ENCODE peak calls at places on chromosomes 7 and 10, in six cellular contexts. One of them, this sample, is unnamed.

GRCh38 chr10:324593-324992 is 189.3 kb downstream of the ZMYND11 start:
- DNase-seq in HuH-7.5: no peak
- DNase-seq in kidney epithelial cell: no peak
- DNase-seq in OCI-LY7: no peak
- DNase-seq in T-helper 1 cell: no peak
- DNase-seq in activated T-helper 1 cell treated with anti-CD3 and anti-CD28 coated beads, Interleukin-12 subunit alpha, Interleukin-12 subunit beta, Interleukin-2, Interleukin-4 antibody, amounts not matched to agents 30 ng/mL and 10 ng/mL and 1 ng/mL, durations not matched to agents 14 hours and 24 hours and 36 hours: no peak
- DNase-seq in this sample: no peak

GRCh38 chr7:147879116-147879750 is 711.3 kb upstream of the C7orf33 start:
- DNase-seq in kidney epithelial cell: no peak
- DNase-seq in OCI-LY7: no peak
- DNase-seq in activated T-helper 1 cell treated with anti-CD3 and anti-CD28 coated beads, Interleukin-12 subunit alpha, Interleukin-12 subunit beta, Interleukin-2, Interleukin-4 antibody, amounts not matched to agents 30 ng/mL and 10 ng/mL and 1 ng/mL, durations not matched to agents 14 hours and 24 hours and 36 hours: no peak
- DNase-seq in T-helper 1 cell: no peak
- DNase-seq in HuH-7.5: no peak
- DNase-seq in this sample: no peak

GRCh38 chr7:4832711-4833110 is 29.1 kb downstream of the PAPOLB start:
- DNase-seq in activated T-helper 1 cell treated with anti-CD3 and anti-CD28 coated beads, Interleukin-12 subunit alpha, Interleukin-12 subunit beta, Interleukin-2, Interleukin-4 antibody, amounts not matched to agents 30 ng/mL and 10 ng/mL and 1 ng/mL, durations not matched to agents 14 hours and 24 hours and 36 hours: no peak
- DNase-seq in kidney epithelial cell: no peak
- DNase-seq in HuH-7.5: no peak
- DNase-seq in OCI-LY7: no peak
- DNase-seq in T-helper 1 cell: no peak
- DNase-seq in this sample: no peak

GRCh38 chr7:116330961-116331360 is 120.6 kb downstream of the TES start:
- DNase-seq in HuH-7.5: no peak
- DNase-seq in activated T-helper 1 cell treated with anti-CD3 and anti-CD28 coated beads, Interleukin-12 subunit alpha, Interleukin-12 subunit beta, Interleukin-2, Interleukin-4 antibody, amounts not matched to agents 30 ng/mL and 10 ng/mL and 1 ng/mL, durations not matched to agents 14 hours and 24 hours and 36 hours: no peak
- DNase-seq in kidney epithelial cell: no peak
- DNase-seq in T-helper 1 cell: no peak
- DNase-seq in OCI-LY7: no peak
- DNase-seq in this sample: no peak

GRCh38 chr10:86066696-86067095 is 299.9 kb downstream of the GRID1 start:
- DNase-seq in HuH-7.5: no peak
- DNase-seq in T-helper 1 cell: no peak
- DNase-seq in activated T-helper 1 cell treated with anti-CD3 and anti-CD28 coated beads, Interleukin-12 subunit alpha, Interleukin-12 subunit beta, Interleukin-2, Interleukin-4 antibody, amounts not matched to agents 30 ng/mL and 10 ng/mL and 1 ng/mL, durations not matched to agents 14 hours and 24 hours and 36 hours: no peak
- DNase-seq in OCI-LY7: no peak
- DNase-seq in kidney epithelial cell: no peak
- DNase-seq in this sample: no peak

GRCh38 chr10:52357986-52358385 is 43.9 kb downstream of the DKK1 start:
- DNase-seq in HuH-7.5: no peak
- DNase-seq in kidney epithelial cell: no peak
- DNase-seq in OCI-LY7: no peak
- DNase-seq in T-helper 1 cell: no peak
- DNase-seq in activated T-helper 1 cell treated with anti-CD3 and anti-CD28 coated beads, Interleukin-12 subunit alpha, Interleukin-12 subunit beta, Interleukin-2, Interleukin-4 antibody, amounts not matched to agents 30 ng/mL and 10 ng/mL and 1 ng/mL, durations not matched to agents 14 hours and 24 hours and 36 hours: no peak
- DNase-seq in this sample: no peak

GRCh38 chr10:112429654-112430230 is 17.0 kb downstream of the ZDHHC6 start:
- DNase-seq in activated T-helper 1 cell treated with anti-CD3 and anti-CD28 coated beads, Interleukin-12 subunit alpha, Interleukin-12 subunit beta, Interleukin-2, Interleukin-4 antibody, amounts not matched to agents 30 ng/mL and 10 ng/mL and 1 ng/mL, durations not matched to agents 14 hours and 24 hours and 36 hours: no peak
- DNase-seq in T-helper 1 cell: no peak
- DNase-seq in OCI-LY7: no peak
- DNase-seq in HuH-7.5: no peak
- DNase-seq in kidney epithelial cell: no peak
- DNase-seq in this sample: no peak

GRCh38 chr10:52986120-52986519 is 213.5 kb upstream of the MBL2 start:
- DNase-seq in activated T-helper 1 cell treated with anti-CD3 and anti-CD28 coated beads, Interleukin-12 subunit alpha, Interleukin-12 subunit beta, Interleukin-2, Interleukin-4 antibody, amounts not matched to agents 30 ng/mL and 10 ng/mL and 1 ng/mL, durations not matched to agents 14 hours and 24 hours and 36 hours: no peak
- DNase-seq in HuH-7.5: no peak
- DNase-seq in kidney epithelial cell: no peak
- DNase-seq in T-helper 1 cell: no peak
- DNase-seq in OCI-LY7: no peak
- DNase-seq in this sample: no peak

GRCh38 chr7:54885285-54885684 is 126.3 kb upstream of the SEC61G start:
- DNase-seq in T-helper 1 cell: no peak
- DNase-seq in kidney epithelial cell: no peak
- DNase-seq in activated T-helper 1 cell treated with anti-CD3 and anti-CD28 coated beads, Interleukin-12 subunit alpha, Interleukin-12 subunit beta, Interleukin-2, Interleukin-4 antibody, amounts not matched to agents 30 ng/mL and 10 ng/mL and 1 ng/mL, durations not matched to agents 14 hours and 24 hours and 36 hours: no peak
- DNase-seq in HuH-7.5: no peak
- DNase-seq in OCI-LY7: no peak
- DNase-seq in this sample: no peak

GRCh38 chr7:23183279-23184012 is 1.6 kb downstream of the NUP42 start:
- DNase-seq in kidney epithelial cell: no peak
- DNase-seq in activated T-helper 1 cell treated with anti-CD3 and anti-CD28 coated beads, Interleukin-12 subunit alpha, Interleukin-12 subunit beta, Interleukin-2, Interleukin-4 antibody, amounts not matched to agents 30 ng/mL and 10 ng/mL and 1 ng/mL, durations not matched to agents 14 hours and 24 hours and 36 hours: no peak
- DNase-seq in OCI-LY7: peak
- DNase-seq in HuH-7.5: no peak
- DNase-seq in T-helper 1 cell: no peak
- DNase-seq in this sample: peak

GRCh38 chr10:83489161-83489560 is 650.1 kb upstream of the GHITM start:
- DNase-seq in activated T-helper 1 cell treated with anti-CD3 and anti-CD28 coated beads, Interleukin-12 subunit alpha, Interleukin-12 subunit beta, Interleukin-2, Interleukin-4 antibody, amounts not matched to agents 30 ng/mL and 10 ng/mL and 1 ng/mL, durations not matched to agents 14 hours and 24 hours and 36 hours: no peak
- DNase-seq in HuH-7.5: no peak
- DNase-seq in OCI-LY7: no peak
- DNase-seq in T-helper 1 cell: no peak
- DNase-seq in kidney epithelial cell: no peak
- DNase-seq in this sample: no peak

GRCh38 chr10:43627942-43628341 is 20.7 kb downstream of the ZNF32 start:
- DNase-seq in activated T-helper 1 cell treated with anti-CD3 and anti-CD28 coated beads, Interleukin-12 subunit alpha, Interleukin-12 subunit beta, Interleukin-2, Interleukin-4 antibody, amounts not matched to agents 30 ng/mL and 10 ng/mL and 1 ng/mL, durations not matched to agents 14 hours and 24 hours and 36 hours: no peak
- DNase-seq in kidney epithelial cell: no peak
- DNase-seq in T-helper 1 cell: no peak
- DNase-seq in HuH-7.5: no peak
- DNase-seq in OCI-LY7: no peak
- DNase-seq in this sample: no peak

GRCh38 chr7:1842321-1843221 is 172.5 kb downstream of the ELFN1 start:
- DNase-seq in HuH-7.5: no peak
- DNase-seq in OCI-LY7: no peak
- DNase-seq in kidney epithelial cell: no peak
- DNase-seq in T-helper 1 cell: no peak
- DNase-seq in activated T-helper 1 cell treated with anti-CD3 and anti-CD28 coated beads, Interleukin-12 subunit alpha, Interleukin-12 subunit beta, Interleukin-2, Interleukin-4 antibody, amounts not matched to agents 30 ng/mL and 10 ng/mL and 1 ng/mL, durations not matched to agents 14 hours and 24 hours and 36 hours: no peak
- DNase-seq in this sample: no peak

GRCh38 chr10:67818323-67818722 is 19.7 kb downstream of the DNAJC12 start:
- DNase-seq in T-helper 1 cell: no peak
- DNase-seq in kidney epithelial cell: peak
- DNase-seq in activated T-helper 1 cell treated with anti-CD3 and anti-CD28 coated beads, Interleukin-12 subunit alpha, Interleukin-12 subunit beta, Interleukin-2, Interleukin-4 antibody, amounts not matched to agents 30 ng/mL and 10 ng/mL and 1 ng/mL, durations not matched to agents 14 hours and 24 hours and 36 hours: no peak
- DNase-seq in HuH-7.5: no peak
- DNase-seq in OCI-LY7: no peak
- DNase-seq in this sample: no peak

GRCh38 chr10:71437537-71438058 is 40.9 kb downstream of the CDH23 start:
- DNase-seq in activated T-helper 1 cell treated with anti-CD3 and anti-CD28 coated beads, Interleukin-12 subunit alpha, Interleukin-12 subunit beta, Interleukin-2, Interleukin-4 antibody, amounts not matched to agents 30 ng/mL and 10 ng/mL and 1 ng/mL, durations not matched to agents 14 hours and 24 hours and 36 hours: no peak
- DNase-seq in HuH-7.5: no peak
- DNase-seq in T-helper 1 cell: no peak
- DNase-seq in OCI-LY7: no peak
- DNase-seq in kidney epithelial cell: no peak
- DNase-seq in this sample: no peak

GRCh38 chr7:1592299-1592842 is 22.5 kb upstream of the PSMG3 start:
- DNase-seq in T-helper 1 cell: no peak
- DNase-seq in HuH-7.5: no peak
- DNase-seq in kidney epithelial cell: no peak
- DNase-seq in activated T-helper 1 cell treated with anti-CD3 and anti-CD28 coated beads, Interleukin-12 subunit alpha, Interleukin-12 subunit beta, Interleukin-2, Interleukin-4 antibody, amounts not matched to agents 30 ng/mL and 10 ng/mL and 1 ng/mL, durations not matched to agents 14 hours and 24 hours and 36 hours: no peak
- DNase-seq in OCI-LY7: peak
- DNase-seq in this sample: no peak

GRCh38 chr7:151024435-151025056 is at the start of gene ATG9B:
- DNase-seq in kidney epithelial cell: no peak
- DNase-seq in activated T-helper 1 cell treated with anti-CD3 and anti-CD28 coated beads, Interleukin-12 subunit alpha, Interleukin-12 subunit beta, Interleukin-2, Interleukin-4 antibody, amounts not matched to agents 30 ng/mL and 10 ng/mL and 1 ng/mL, durations not matched to agents 14 hours and 24 hours and 36 hours: no peak
- DNase-seq in HuH-7.5: no peak
- DNase-seq in T-helper 1 cell: no peak
- DNase-seq in OCI-LY7: no peak
- DNase-seq in this sample: no peak

GRCh38 chr7:22127835-22128527 is 182.3 kb upstream of the CDCA7L start:
- DNase-seq in kidney epithelial cell: no peak
- DNase-seq in HuH-7.5: no peak
- DNase-seq in activated T-helper 1 cell treated with anti-CD3 and anti-CD28 coated beads, Interleukin-12 subunit alpha, Interleukin-12 subunit beta, Interleukin-2, Interleukin-4 antibody, amounts not matched to agents 30 ng/mL and 10 ng/mL and 1 ng/mL, durations not matched to agents 14 hours and 24 hours and 36 hours: no peak
- DNase-seq in T-helper 1 cell: no peak
- DNase-seq in OCI-LY7: no peak
- DNase-seq in this sample: no peak

GRCh38 chr10:104085801-104086400 is at the start of gene COL17A1:
- DNase-seq in activated T-helper 1 cell treated with anti-CD3 and anti-CD28 coated beads, Interleukin-12 subunit alpha, Interleukin-12 subunit beta, Interleukin-2, Interleukin-4 antibody, amounts not matched to agents 30 ng/mL and 10 ng/mL and 1 ng/mL, durations not matched to agents 14 hours and 24 hours and 36 hours: no peak
- DNase-seq in OCI-LY7: no peak
- DNase-seq in HuH-7.5: no peak
- DNase-seq in kidney epithelial cell: no peak
- DNase-seq in T-helper 1 cell: no peak
- DNase-seq in this sample: no peak

GRCh38 chr7:80277434-80278427 is 143.1 kb downstream of the GNAI1 start:
- DNase-seq in kidney epithelial cell: peak
- DNase-seq in activated T-helper 1 cell treated with anti-CD3 and anti-CD28 coated beads, Interleukin-12 subunit alpha, Interleukin-12 subunit beta, Interleukin-2, Interleukin-4 antibody, amounts not matched to agents 30 ng/mL and 10 ng/mL and 1 ng/mL, durations not matched to agents 14 hours and 24 hours and 36 hours: no peak
- DNase-seq in T-helper 1 cell: no peak
- DNase-seq in HuH-7.5: no peak
- DNase-seq in OCI-LY7: no peak
- DNase-seq in this sample: no peak

GRCh38 chr10:24039331-24039730 is 169.6 kb upstream of the KIAA1217 start:
- DNase-seq in kidney epithelial cell: no peak
- DNase-seq in OCI-LY7: no peak
- DNase-seq in T-helper 1 cell: no peak
- DNase-seq in HuH-7.5: no peak
- DNase-seq in activated T-helper 1 cell treated with anti-CD3 and anti-CD28 coated beads, Interleukin-12 subunit alpha, Interleukin-12 subunit beta, Interleukin-2, Interleukin-4 antibody, amounts not matched to agents 30 ng/mL and 10 ng/mL and 1 ng/mL, durations not matched to agents 14 hours and 24 hours and 36 hours: no peak
- DNase-seq in this sample: no peak